ENCODE peak calls at places on chromosomes 2 and 18, in six cellular contexts. S, K, P, O, Y and M are unnamed samples.

GRCh38 chr18:37294951-37295350 is 270.6 kb downstream of the CELF4 start:
- DNase-seq in K (no peak), Y (no peak), P (no peak), S (no peak), O (peak; percentile 27), M (no peak)

GRCh38 chr18:48924621-48925601 is 25.9 kb downstream of the SMAD7 start:
- DNase-seq in P (no peak), K (peak; percentile 42), O (peak; percentile 29), Y (no peak), S (no peak), M (no peak)

GRCh38 chr2:124027182-124027581 is 2.1 kb downstream of the CNTNAP5 start:
- DNase-seq in P (peak; percentile 23), S (no peak), Y (peak; percentile 1), K (no peak), O (no peak), M (no peak)

GRCh38 chr2:238139141-238139840 is 823 bp downstream of the KLHL30 start:
- DNase-seq in Y (no peak), K (peak; percentile 57), P (no peak), O (peak; percentile 59), S (no peak), M (no peak)

GRCh38 chr2:205822578-205822977 is 140.3 kb downstream of the NRP2 start:
- DNase-seq in S (no peak), K (no peak), P (no peak), O (no peak), Y (no peak), M (peak; percentile 26)

GRCh38 chr2:224579411-224579810 is 5.8 kb downstream of the CUL3 start:
- DNase-seq in K (no peak), S (no peak), Y (no peak), P (no peak), O (no peak), M (no peak)

GRCh38 chr18:30376515-30376914 is 666.0 kb downstream of the DSC3 start:
- DNase-seq in S (no peak), P (no peak), K (no peak), Y (no peak), O (no peak), M (no peak)

GRCh38 chr2:217990791-217991465 is 11.9 kb downstream of the TNS1 start:
- DNase-seq in P (no peak), S (no peak), Y (no peak), K (no peak), O (no peak), M (no peak)

GRCh38 chr2:19207452-19207851 is 151.0 kb downstream of the OSR1 start:
- DNase-seq in S (no peak), P (no peak), K (no peak), O (no peak), Y (no peak), M (no peak)

GRCh38 chr18:78875268-78875997 is 104.2 kb upstream of the SALL3 start:
- DNase-seq in P (peak; percentile 35), Y (no peak), O (peak; percentile 50), S (no peak), K (no peak), M (no peak)

GRCh38 chr18:36629095-36629604 is 199.7 kb downstream of the TPGS2 start:
- DNase-seq in P (no peak), Y (no peak), O (no peak), K (no peak), S (no peak), M (no peak)

GRCh38 chr2:237060518-237061312 is 25.0 kb upstream of the COPS8 start:
- DNase-seq in P (no peak), K (peak; percentile 43), Y (peak; percentile 67), O (no peak), S (no peak), M (peak; percentile 16)

GRCh38 chr2:192655916-192656315 is 461.2 kb upstream of the TMEFF2 start:
- DNase-seq in Y (no peak), P (no peak), K (no peak), O (no peak), S (no peak), M (no peak)

GRCh38 chr2:151367571-151367970 is 10.2 kb downstream of the TNFAIP6 start:
- DNase-seq in S (no peak), Y (no peak), P (no peak), K (no peak), O (no peak), M (peak; percentile 58)

GRCh38 chr2:2646312-2647051 is 315.4 kb upstream of the MYT1L start:
- DNase-seq in Y (no peak), O (peak; percentile 55), S (peak; percentile 21), P (no peak), K (no peak), M (no peak)

GRCh38 chr2:67169417-67170140 is 227.6 kb upstream of the ETAA1 start:
- DNase-seq in K (no peak), S (no peak), O (no peak), Y (no peak), P (no peak), M (no peak)

GRCh38 chr2:98396745-98397355 is 47.8 kb upstream of the INPP4A start:
- DNase-seq in Y (no peak), P (no peak), S (no peak), K (no peak), O (no peak), M (no peak)

GRCh38 chr18:36534154-36534688 is 236.7 kb downstream of the FHOD3 start:
- DNase-seq in S (no peak), K (no peak), O (no peak), P (no peak), Y (no peak), M (no peak)

GRCh38 chr18:51010218-51010617 is 19.8 kb upstream of the SMAD4 start:
- DNase-seq in K (no peak), S (no peak), P (no peak), O (no peak), Y (no peak), M (no peak)

GRCh38 chr18:3499498-3499897 is 49.5 kb downstream of the TGIF1 start:
- DNase-seq in Y (no peak), O (peak; percentile 4), K (no peak), S (no peak), P (no peak), M (no peak)

GRCh38 chr18:57429607-57430165 is 5.5 kb upstream of the ONECUT2 start:
- DNase-seq in P (no peak), K (no peak), S (no peak), Y (no peak), O (peak; percentile 2), M (no peak)

GRCh38 chr2:178870703-178871102 is 63.5 kb upstream of the TTN start:
- DNase-seq in K (no peak), Y (no peak), O (no peak), P (no peak), S (no peak), M (no peak)

GRCh38 chr2:96923810-96924774 is 54.2 kb upstream of the SEMA4C start:
- DNase-seq in K (no peak), P (no peak), Y (no peak), O (peak; percentile 30), S (peak; percentile 9), M (no peak)

GRCh38 chr2:15510131-15510530 is 51.0 kb downstream of the NBAS start:
- DNase-seq in S (no peak), O (no peak), Y (no peak), K (no peak), P (no peak), M (no peak)

GRCh38 chr2:11012131-11012693 is 100.5 kb downstream of the KCNF1 start:
- DNase-seq in O (no peak), S (no peak), Y (no peak), K (no peak), P (no peak), M (no peak)

GRCh38 chr2:238921681-238922319 is 73.9 kb downstream of the TWIST2 start:
- DNase-seq in P (no peak), S (no peak), K (peak; percentile 6), O (no peak), Y (no peak), M (no peak)

GRCh38 chr2:128736689-128737545 is 418.2 kb upstream of the HS6ST1 start:
- DNase-seq in K (peak; percentile 78), S (peak; percentile 16), O (peak; percentile 79), P (peak; percentile 92), Y (no peak), M (no peak)

GRCh38 chr2:54676656-54677055 is 46.8 kb upstream of the EML6 start:
- DNase-seq in S (no peak), O (no peak), P (no peak), Y (no peak), K (no peak), M (peak; percentile 42)

GRCh38 chr18:77090546-77091200 is 41.9 kb downstream of the MBP start:
- DNase-seq in O (no peak), Y (no peak), P (no peak), K (no peak), S (no peak), M (no peak)

GRCh38 chr2:9178905-9179571 is 27.6 kb upstream of the ASAP2 start:
- DNase-seq in Y (peak; percentile 46), O (no peak), K (peak; percentile 67), P (no peak), S (no peak), M (no peak)